ENCODE peak calls at places on chromosomes 13 and 19, in four cellular contexts. One of them, this sample, is unnamed.

GRCh38 chr19:2252481-2253105 is 3.5 kb downstream of the AMH start:
- DNase-seq in midbrain: no peak
- DNase-seq in AG08396: peak
- DNase-seq in COR-L47: no peak
- DNase-seq in this sample: no peak

GRCh38 chr13:108929532-108929931 is 300.1 kb downstream of the MYO16 start:
- DNase-seq in AG08396: no peak
- DNase-seq in midbrain: no peak
- DNase-seq in COR-L47: no peak
- DNase-seq in this sample: no peak

GRCh38 chr13:97921146-97921776 is 32.2 kb upstream of the IPO5 start:
- DNase-seq in AG08396: no peak
- DNase-seq in COR-L47: no peak
- DNase-seq in midbrain: no peak
- DNase-seq in this sample: no peak

GRCh38 chr19:7744199-7744786 is 3.0 kb downstream of the CD209 start:
- DNase-seq in midbrain: no peak
- DNase-seq in COR-L47: no peak
- DNase-seq in AG08396: no peak
- DNase-seq in this sample: no peak

GRCh38 chr13:73914119-73914518 is 220.1 kb downstream of the KLF12 start:
- DNase-seq in COR-L47: no peak
- DNase-seq in AG08396: no peak
- DNase-seq in midbrain: no peak
- DNase-seq in this sample: no peak

GRCh38 chr19:37929512-37929911 is 22.5 kb downstream of the SIPA1L3 start:
- DNase-seq in midbrain: no peak
- DNase-seq in AG08396: no peak
- DNase-seq in COR-L47: no peak
- DNase-seq in this sample: no peak

GRCh38 chr13:39597828-39598227 is 5.2 kb downstream of the LHFPL6 start:
- DNase-seq in COR-L47: no peak
- DNase-seq in midbrain: no peak
- DNase-seq in AG08396: no peak
- DNase-seq in this sample: no peak

GRCh38 chr13:45511310-45512147 is 46.8 kb downstream of the COG3 start:
- DNase-seq in COR-L47: peak
- DNase-seq in AG08396: peak
- DNase-seq in midbrain: peak
- DNase-seq in this sample: peak

GRCh38 chr13:46552302-46552680 is 679 bp upstream of the LRCH1 start:
- DNase-seq in COR-L47: no peak
- DNase-seq in midbrain: no peak
- DNase-seq in AG08396: no peak
- DNase-seq in this sample: no peak

GRCh38 chr13:114018461-114019055 is 44.7 kb upstream of the C13orf46 start:
- DNase-seq in AG08396: no peak
- DNase-seq in midbrain: no peak
- DNase-seq in COR-L47: no peak
- DNase-seq in this sample: no peak

GRCh38 chr19:17604372-17605025 is 49.0 kb downstream of the COLGALT1 start:
- DNase-seq in AG08396: no peak
- DNase-seq in midbrain: no peak
- DNase-seq in COR-L47: no peak
- DNase-seq in this sample: no peak

GRCh38 chr19:33938821-33939220 is 142.2 kb downstream of the KCTD15 start:
- DNase-seq in AG08396: no peak
- DNase-seq in COR-L47: no peak
- DNase-seq in midbrain: no peak
- DNase-seq in this sample: no peak